ENCODE peak calls at places on chromosomes 11 and 22, in four cellular contexts. Y is colonic mucosa, S is MM.1S, C is DND-41. K is an unnamed sample.

GRCh38 chr11:18321622-18321990 is 334 bp downstream of the HPS5 start:
- DNase-seq in Y (no peak), S (no peak), C (no peak), K (no peak)

GRCh38 chr11:64164392-64165312 is 1.3 kb downstream of the MACROD1 start:
- DNase-seq in S (no peak), C (peak), Y (peak), K (no peak)

GRCh38 chr11:68992743-68993255 is 12.0 kb upstream of the MRGPRD start:
- DNase-seq in Y (no peak), S (no peak), C (no peak), K (peak)

GRCh38 chr11:28849053-28849452 is 740.9 kb downstream of the METTL15 start:
- DNase-seq in C (no peak), S (no peak), Y (no peak), K (no peak)

GRCh38 chr22:39021552-39022250 is 774 bp downstream of the APOBEC3D start:
- DNase-seq in S (no peak), C (no peak), Y (no peak), K (no peak)

GRCh38 chr11:134466035-134466908 is 54.2 kb upstream of the B3GAT1 start:
- DNase-seq in Y (peak), C (no peak), S (no peak), K (no peak)

GRCh38 chr11:116379185-116379828 is 393.5 kb downstream of the BUD13 start:
- DNase-seq in C (peak), S (peak), Y (peak), K (no peak)

GRCh38 chr11:28072321-28072720 is 35.6 kb downstream of the KIF18A start:
- DNase-seq in C (no peak), S (no peak), Y (no peak), K (no peak)

GRCh38 chr11:6855971-6856542 is 6.8 kb upstream of the OR10A2 start:
- DNase-seq in Y (no peak), S (no peak), C (no peak), K (no peak)

GRCh38 chr11:43969543-43969942 is 27.1 kb downstream of the C11orf96 start:
- DNase-seq in C (no peak), S (no peak), Y (no peak), K (peak)

GRCh38 chr11:76803811-76804600 is 20.9 kb downstream of the TSKU start:
- DNase-seq in S (no peak), C (peak), Y (peak), K (no peak)

GRCh38 chr22:28741758-28742561 is at the start of the genes CHEK2 and HSCB:
- DNase-seq in C (peak), S (peak), Y (peak), K (peak)

GRCh38 chr11:111612211-111612610 is 10.0 kb downstream of the SIK2 start:
- DNase-seq in C (no peak), Y (no peak), S (no peak), K (no peak)

GRCh38 chr11:126140106-126140931 is 71.1 kb downstream of the RPUSD4 start:
- DNase-seq in S (no peak), C (no peak), Y (no peak), K (no peak)

GRCh38 chr11:15157738-15158137 is 43.0 kb downstream of the INSC start:
- DNase-seq in Y (peak), S (no peak), C (no peak), K (no peak)

GRCh38 chr11:35715649-35716048 is 53.1 kb downstream of the TRIM44 start:
- DNase-seq in C (no peak), S (no peak), Y (no peak), K (no peak)

GRCh38 chr11:86955674-86956522 is 703 bp upstream of the FZD4 start:
- DNase-seq in C (no peak), Y (peak), S (peak), K (peak)

GRCh38 chr22:43883719-43884415 is 7.9 kb downstream of the PNPLA5 start:
- DNase-seq in Y (no peak), S (no peak), C (no peak), K (peak)

GRCh38 chr22:32561163-32561562 is 86.6 kb downstream of the FBXO7 start:
- DNase-seq in C (no peak), Y (no peak), S (no peak), K (no peak)

GRCh38 chr11:71209181-71209580 is 43.2 kb downstream of the SHANK2 start:
- DNase-seq in C (no peak), S (no peak), Y (no peak), K (peak)

GRCh38 chr11:71207563-71207962 is 44.8 kb downstream of the SHANK2 start:
- DNase-seq in S (no peak), Y (no peak), C (no peak), K (peak)

GRCh38 chr11:71209656-71210055 is 42.7 kb downstream of the SHANK2 start:
- DNase-seq in Y (no peak), S (no peak), C (no peak), K (no peak)

GRCh38 chr11:71206186-71206585 is 46.2 kb downstream of the SHANK2 start:
- DNase-seq in S (no peak), Y (peak), C (no peak), K (peak)

GRCh38 chr11:71207996-71208774 is 44.2 kb downstream of the SHANK2 start:
- DNase-seq in C (no peak), S (no peak), Y (no peak), K (peak)
- TF ChIP-seq CTCF in C (no peak), S (no peak), Y (no peak), K (no peak)

GRCh38 chr11:57426754-57427691 is at the start of gene SLC43A3:
- DNase-seq in Y (peak), S (no peak), C (peak), K (peak)

GRCh38 chr11:57424137-57424801 is 2.7 kb downstream of the SLC43A3 start:
- DNase-seq in C (no peak), S (no peak), Y (no peak), K (no peak)

GRCh38 chr11:57425565-57426438 is 1.1 kb downstream of the SLC43A3 start:
- DNase-seq in Y (peak), S (no peak), C (peak), K (no peak)

GRCh38 chr11:57426439-57426753 is 525 bp downstream of the SLC43A3 start:
- DNase-seq in Y (no peak), S (no peak), C (peak), K (no peak)

DNA sequence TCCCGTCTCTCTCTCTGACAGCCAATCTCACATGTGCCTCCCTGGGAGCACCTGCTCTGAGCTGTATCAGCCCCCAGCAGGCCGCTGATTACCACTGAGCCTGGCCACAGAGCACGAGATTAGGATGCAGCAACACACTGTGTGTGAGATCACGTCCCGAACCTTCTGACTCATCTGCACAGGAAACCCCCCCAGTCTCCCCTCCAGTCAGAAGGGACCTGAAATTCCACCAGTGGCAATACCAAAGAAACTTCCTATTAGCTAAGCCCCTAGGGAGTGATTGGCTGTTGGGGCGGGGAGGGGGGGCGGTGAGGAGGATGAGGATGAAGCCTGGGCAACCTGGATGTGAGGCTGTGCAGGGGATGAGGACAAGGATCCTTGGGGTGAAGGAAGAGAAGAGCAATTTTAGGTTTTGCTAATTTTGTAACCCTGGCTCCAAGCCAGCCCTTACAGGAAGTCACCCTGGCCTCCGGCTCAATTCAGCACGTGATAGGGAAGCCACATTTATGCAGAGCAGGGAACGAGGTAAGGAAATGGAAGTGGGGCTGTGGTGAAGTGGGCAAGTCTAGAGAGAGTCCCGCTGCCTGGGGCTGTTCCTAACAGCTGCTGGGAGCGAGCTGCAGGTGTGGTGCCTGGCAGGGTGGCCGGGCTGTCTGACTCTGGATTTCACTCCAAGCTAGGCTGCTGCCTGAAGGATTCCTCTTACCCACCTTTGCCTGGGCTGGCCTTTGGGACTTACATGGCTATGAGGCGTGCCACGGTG is 1.9 kb downstream of the SLC43A3 start:
- DNase-seq in Y (peak), S (peak), C (peak), K (peak)
- H3K9ac ChIP-seq in Y (no peak), S (peak), C (peak), K (no peak)

DNA sequence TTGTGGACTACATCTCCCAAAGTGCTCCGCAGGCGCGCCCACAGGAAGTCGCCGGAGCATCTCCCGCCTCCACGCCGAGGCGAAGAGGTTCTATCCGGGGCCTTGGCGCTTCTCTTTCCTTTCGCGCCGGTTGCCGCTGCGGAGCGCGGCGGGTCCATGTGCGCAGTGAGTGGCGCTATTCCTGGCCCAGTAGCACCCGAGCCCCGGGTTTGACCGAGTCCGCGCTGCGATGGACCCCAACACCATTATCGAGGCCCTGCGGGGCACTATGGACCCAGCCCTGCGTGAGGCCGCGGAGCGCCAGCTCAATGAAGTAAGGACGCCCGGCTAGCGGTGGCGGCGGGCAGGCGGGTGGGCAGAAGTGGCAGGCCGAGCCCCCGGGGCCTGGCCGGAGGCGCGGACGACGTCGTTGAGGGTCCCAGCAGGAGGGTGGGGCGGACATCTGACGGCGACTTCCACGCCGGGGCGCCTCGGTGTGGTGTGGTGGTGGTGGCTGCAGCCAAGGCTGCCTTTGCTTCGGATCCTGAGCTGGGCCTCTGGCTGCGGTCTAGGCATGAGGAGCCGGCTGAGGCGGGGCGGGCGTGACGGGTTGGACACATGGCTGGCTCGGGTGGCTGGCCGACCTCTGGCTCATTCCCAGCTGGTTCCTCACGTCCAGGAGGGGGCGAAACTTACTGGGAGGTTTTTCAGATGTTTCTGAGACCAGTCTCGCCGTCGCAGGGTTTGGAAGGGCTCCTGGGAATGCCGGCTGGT is at the start of gene IPO7:
- DNase-seq in C (peak), Y (peak), S (peak), K (peak)
- TF ChIP-seq CTCF in C (peak), Y (no peak), S (peak), K (peak)

GRCh38 chr22:41910599-41911291 is 4.1 kb downstream of the SHISA8 start:
- DNase-seq in S (no peak), C (no peak), Y (no peak), K (no peak)

GRCh38 chr22:41912338-41913039 is 2.4 kb downstream of the SHISA8 start:
- DNase-seq in S (no peak), C (no peak), Y (no peak), K (no peak)

GRCh38 chr22:41910050-41910598 is 4.8 kb downstream of the SHISA8 start:
- DNase-seq in C (no peak), Y (no peak), S (no peak), K (no peak)

GRCh38 chr22:41909290-41910049 is 5.4 kb downstream of the SHISA8 start:
- DNase-seq in S (no peak), Y (no peak), C (no peak), K (no peak)

GRCh38 chr22:41911292-41911611 is 3.6 kb downstream of the SHISA8 start:
- DNase-seq in Y (no peak), C (no peak), S (no peak), K (no peak)
- H3K9ac ChIP-seq in Y (no peak), C (no peak), S (no peak), K (no peak)

GRCh38 chr11:74444173-74444832 is 23.0 kb downstream of the KCNE3 start:
- DNase-seq in S (no peak), C (no peak), Y (peak), K (no peak)

GRCh38 chr11:74442601-74443000 is 24.7 kb downstream of the KCNE3 start:
- DNase-seq in S (no peak), Y (no peak), C (no peak), K (no peak)

GRCh38 chr11:74447720-74448119 is 19.6 kb downstream of the KCNE3 start:
- DNase-seq in Y (no peak), C (no peak), S (no peak), K (no peak)

GRCh38 chr11:74446445-74446844 is 20.9 kb downstream of the KCNE3 start:
- DNase-seq in Y (no peak), C (no peak), S (no peak), K (no peak)

DNA sequence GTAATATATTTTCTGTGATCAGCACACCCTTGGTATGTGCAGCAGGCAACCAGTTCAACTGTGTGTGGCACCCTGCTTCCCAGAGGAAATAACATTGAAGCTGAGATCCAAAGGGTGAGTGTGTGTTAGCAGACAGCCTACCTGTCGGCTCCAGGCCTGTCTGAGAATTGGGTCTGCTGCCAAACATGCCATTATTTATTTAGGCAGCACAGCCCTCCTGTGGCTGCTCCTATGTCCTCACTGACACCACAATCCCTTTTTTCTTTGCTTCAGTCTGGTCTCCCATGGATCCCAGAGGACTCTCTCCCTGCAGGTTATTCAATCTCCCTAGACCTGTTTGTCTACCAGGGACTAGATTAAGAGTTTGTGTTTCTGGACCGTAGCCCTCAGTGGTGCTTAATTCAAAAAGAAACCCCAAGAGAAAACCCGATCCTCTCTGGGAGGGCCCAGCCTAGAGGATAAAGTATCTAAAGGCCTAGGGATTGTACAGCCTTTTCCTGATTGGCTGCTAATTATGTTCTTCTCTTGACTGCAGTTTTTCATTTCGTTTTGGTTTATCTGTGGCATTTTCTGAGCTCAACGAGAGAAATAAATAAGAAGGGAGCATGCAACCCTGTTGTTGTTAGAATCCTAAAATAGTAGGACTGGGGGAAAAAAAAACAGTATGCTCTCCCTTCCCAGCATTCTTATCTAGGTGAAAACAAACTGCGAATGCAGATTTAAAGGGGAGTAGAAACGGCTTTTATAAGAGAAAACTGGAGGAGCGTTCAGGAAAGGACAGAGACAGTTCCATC is 24.1 kb downstream of the KCNE3 start:
- DNase-seq in S (no peak), Y (peak), C (no peak), K (no peak)
- TF ChIP-seq CTCF in S (no peak), Y (no peak), C (no peak), K (peak)

DNA sequence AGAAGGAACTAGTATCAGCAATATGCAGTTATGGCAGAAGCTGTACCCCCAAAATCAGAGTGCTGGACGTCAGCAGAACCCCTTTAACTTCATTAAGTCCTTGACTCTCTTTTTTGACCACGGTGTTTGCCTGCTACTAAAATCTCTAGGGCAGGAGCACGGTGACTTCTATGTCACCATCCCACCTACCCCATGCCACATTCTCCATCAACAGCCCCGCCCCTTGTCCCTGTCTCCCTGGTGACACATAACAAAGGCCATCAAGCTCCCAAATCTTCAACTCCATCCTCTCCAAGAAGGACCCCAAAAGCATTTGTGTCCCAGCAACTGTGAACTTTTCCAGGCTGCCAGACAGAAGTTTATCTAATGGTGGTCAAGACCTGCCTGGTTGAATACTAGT is 894 bp downstream of the ADA2 start:
- DNase-seq in Y (no peak), C (peak), S (no peak), K (peak)
- H3K9ac ChIP-seq in Y (no peak), C (peak), S (peak), K (no peak)

GRCh38 chr11:1470681-1471611 is 15.6 kb downstream of the MOB2 start:
- DNase-seq in S (no peak), Y (no peak), C (no peak), K (peak)

GRCh38 chr11:1472180-1473005 is 14.2 kb downstream of the MOB2 start:
- DNase-seq in S (no peak), Y (no peak), C (no peak), K (peak)

GRCh38 chr11:1469911-1470680 is 16.5 kb downstream of the MOB2 start:
- DNase-seq in C (no peak), Y (no peak), S (no peak), K (peak)

GRCh38 chr11:1473011-1473628 is 13.5 kb downstream of the MOB2 start:
- DNase-seq in C (no peak), S (no peak), Y (no peak), K (peak)

DNA sequence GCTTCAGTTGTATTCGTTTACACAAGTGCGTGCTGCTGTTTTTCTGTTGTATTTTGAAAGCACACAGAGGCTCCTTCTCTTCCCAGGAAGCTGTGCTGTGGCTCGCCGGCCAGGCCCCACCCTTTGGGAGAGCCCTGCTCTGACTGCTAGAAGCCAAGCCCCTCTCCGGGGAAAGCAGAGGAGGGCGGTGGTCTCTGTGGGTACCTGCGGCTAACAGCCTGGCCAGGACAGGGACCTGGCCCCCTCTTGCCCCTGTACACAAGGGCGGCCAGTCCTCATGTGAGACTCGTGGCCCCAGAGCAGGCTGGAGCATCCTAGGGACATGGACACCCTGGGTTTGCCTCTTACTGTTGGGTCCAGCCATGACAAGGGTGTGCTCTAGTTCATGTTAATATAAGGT is 14.8 kb downstream of the MOB2 start:
- DNase-seq in C (no peak), Y (no peak), S (no peak), K (peak)
- TF ChIP-seq CTCF in C (no peak), Y (no peak), S (no peak), K (no peak)

GRCh38 chr11:2890466-2891241 is 5.1 kb upstream of the CDKN1C start:
- DNase-seq in C (no peak), S (no peak), Y (peak), K (peak)
- H3K9ac ChIP-seq in C (peak), S (no peak), Y (peak), K (no peak)

DNA sequence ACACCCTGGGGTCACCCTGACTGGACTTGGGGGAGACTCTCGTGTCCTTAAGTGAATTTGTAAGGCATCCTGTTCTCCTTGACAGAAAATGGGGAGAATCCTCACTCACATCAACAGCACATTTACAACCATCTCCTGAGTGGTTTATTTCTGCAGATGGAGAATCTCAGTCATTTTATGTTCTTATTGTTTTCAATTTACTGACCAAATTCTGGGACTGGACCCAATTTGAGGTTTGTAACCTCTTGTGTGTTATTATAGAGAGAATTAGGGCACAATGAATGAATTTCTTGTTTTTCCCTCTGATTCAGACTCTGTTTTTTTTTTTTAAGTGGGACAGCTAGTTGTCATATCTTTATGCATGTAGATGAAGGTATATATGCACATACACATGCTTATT is 104.9 kb downstream of the ADAMTS15 start:
- DNase-seq in S (no peak), Y (no peak), C (no peak), K (no peak)
- TF ChIP-seq CTCF in S (no peak), Y (no peak), C (no peak), K (no peak)

GRCh38 chr11:8766993-8767374 is 84.4 kb downstream of the RPL27A start:
- DNase-seq in S (no peak), Y (no peak), C (no peak), K (no peak)
- H3K9ac ChIP-seq in S (no peak), Y (no peak), C (no peak), K (no peak)